ENCODE peak calls at places on chromosomes 2 and 18, in seven cellular contexts. D is H1; S is sigmoid colon; I is CD4-positive, alpha-beta memory T cell; T is colonic mucosa; E is lower lobe of right lung; Z is naive thymus-derived CD4-positive, alpha-beta T cell. O is an unnamed sample. For H3K4me1, the result is how much of the 10 kb centered on the place peaks cover.

GRCh38 chr2:69754633-69755032 is 12.7 kb downstream of the ANXA4 start:
- DNase-seq in S (no peak), D (no peak), Z (no peak), I (no peak), E (no peak), T (no peak), O (no peak)

GRCh38 chr18:50127516-50128229 is 67.3 kb downstream of the MYO5B start:
- DNase-seq in Z (no peak), E (no peak), T (peak), D (no peak), I (no peak), S (no peak), O (no peak)

GRCh38 chr18:68448736-68449135 is 266.2 kb downstream of the TMX3 start:
- DNase-seq in D (no peak), T (no peak), I (no peak), E (no peak), S (no peak), Z (no peak), O (no peak)

GRCh38 chr18:49967171-49967570 is 153.8 kb upstream of the ACAA2 start:
- DNase-seq in S (no peak), D (no peak), I (no peak), T (no peak), E (no peak), Z (no peak), O (no peak)

GRCh38 chr2:85583667-85584353 is 421 bp upstream of the VAMP5 start:
- DNase-seq in S (peak), T (no peak), Z (peak), E (no peak), D (no peak), I (peak), O (peak)

GRCh38 chr18:74342416-74343043 is 26.9 kb downstream of the C18orf63 start:
- DNase-seq in D (no peak), S (no peak), E (no peak), T (peak), I (peak), Z (peak), O (peak)

GRCh38 chr2:144364988-144365738 is 154.8 kb downstream of the ZEB2 start:
- DNase-seq in E (no peak), S (no peak), T (no peak), Z (no peak), I (no peak), D (no peak), O (no peak)

GRCh38 chr2:41785623-41786022 is 262.2 kb upstream of the PKDCC start:
- DNase-seq in T (no peak), I (no peak), Z (no peak), D (no peak), S (no peak), E (no peak), O (no peak)

GRCh38 chr2:189116984-189117383 is 62.6 kb downstream of the COL5A2 start:
- DNase-seq in D (no peak), I (no peak), S (no peak), E (no peak), T (no peak), Z (no peak), O (no peak)

GRCh38 chr2:47783491-47784330 is 766 bp downstream of the MSH6 start:
- DNase-seq in I (peak), T (peak), Z (peak), E (peak), D (peak), S (peak), O (peak)

GRCh38 chr2:72994282-72994990 is 77.1 kb downstream of the SFXN5 start:
- DNase-seq in T (no peak), Z (no peak), S (peak), D (no peak), E (no peak), I (no peak), O (no peak)

GRCh38 chr2:23685201-23685600 is 241.7 kb downstream of the ATAD2B start:
- DNase-seq in T (no peak), E (no peak), I (no peak), D (no peak), Z (no peak), S (no peak), O (no peak)

GRCh38 chr2:201699384-201699783 is 940 bp upstream of the MPP4 start:
- DNase-seq in Z (no peak), T (no peak), S (no peak), D (no peak), I (no peak), E (no peak), O (no peak)

GRCh38 chr2:221708916-221709315 is 136.8 kb upstream of the EPHA4 start:
- DNase-seq in S (no peak), E (no peak), Z (no peak), I (no peak), D (no peak), T (no peak), O (no peak)

GRCh38 chr18:24995056-24995455 is 356.9 kb downstream of the ZNF521 start:
- DNase-seq in E (no peak), D (no peak), Z (no peak), S (no peak), T (no peak), I (no peak), O (no peak)

GRCh38 chr2:20422679-20423271 is 24.1 kb upstream of the RHOB start:
- DNase-seq in S (peak), Z (no peak), E (no peak), T (peak), D (no peak), I (no peak), O (no peak)

GRCh38 chr18:13982136-13982535 is 66.8 kb upstream of the MC2R start:
- DNase-seq in I (no peak), E (no peak), Z (no peak), T (no peak), D (no peak), S (no peak), O (no peak)

GRCh38 chr18:4125246-4125938 is 329.7 kb downstream of the DLGAP1 start:
- DNase-seq in I (no peak), Z (no peak), D (no peak), E (no peak), S (no peak), T (no peak), O (no peak)

GRCh38 chr2:3759331-3759730 is 56.0 kb downstream of the DCDC2C start:
- DNase-seq in Z (no peak), I (no peak), E (no peak), T (no peak), S (peak), D (no peak), O (no peak)

GRCh38 chr2:67579207-67579606 is 182.1 kb downstream of the ETAA1 start:
- DNase-seq in S (no peak), I (no peak), T (no peak), E (no peak), D (no peak), Z (no peak), O (no peak)

GRCh38 chr2:190655113-190655512 is 6.2 kb downstream of the NAB1 start:
- DNase-seq in Z (no peak), I (no peak), E (no peak), S (no peak), T (no peak), D (no peak), O (no peak)

GRCh38 chr2:158922610-158923009 is 45.8 kb upstream of the TANC1 start:
- DNase-seq in Z (no peak), E (no peak), D (no peak), S (no peak), I (no peak), T (no peak), O (no peak)

GRCh38 chr18:10560457-10561045 is 34.7 kb downstream of the NAPG start:
- DNase-seq in E (peak), Z (peak), I (no peak), S (peak), D (peak), T (peak), O (peak)
- H3K4me3 ChIP-seq in E (peak), Z (no peak), I (no peak), S (peak), D (peak), T (no peak), O (no peak)

GRCh38 chr2:219388127-219388844 is 574 bp upstream of the DNPEP start:
- DNase-seq in T (peak), Z (peak), D (peak), E (peak), I (peak), S (peak), O (peak)

GRCh38 chr2:219385958-219386520 is 1.7 kb downstream of the DNPEP start:
- DNase-seq in S (no peak), T (no peak), Z (no peak), I (no peak), D (no peak), E (no peak), O (no peak)

GRCh38 chr2:219387284-219388126 is at the start of gene DNPEP:
- DNase-seq in Z (no peak), I (peak), D (no peak), E (peak), S (peak), T (peak), O (peak)

GRCh38 chr2:219386532-219387280 is 1.0 kb downstream of the DNPEP start:
- DNase-seq in S (no peak), I (no peak), E (peak), D (no peak), Z (peak), T (no peak), O (no peak)

GRCh38 chr2:219388845-219389156 is 1.1 kb upstream of the DNPEP start:
- DNase-seq in E (no peak), I (no peak), S (no peak), Z (no peak), T (no peak), D (no peak), O (no peak)
- H3K27ac ChIP-seq in E (peak), I (peak), S (peak), Z (peak), T (peak), D (no peak), O (peak)

GRCh38 chr18:37529296-37529695 is 36.3 kb downstream of the CELF4 start:
- DNase-seq in I (no peak), T (no peak), E (no peak), D (no peak), S (no peak), Z (no peak), O (no peak)
- H3K4me1 ChIP-seq in I (under half), T (under half), E (under half), D (under half), S (under half), Z (under half), O (under half)

GRCh38 chr2:171318463-171318934 is 115.3 kb downstream of the METTL8 start:
- DNase-seq in I (no peak), S (peak), D (no peak), E (no peak), T (no peak), Z (no peak), O (no peak)
- H3K4me3 ChIP-seq in I (no peak), S (no peak), D (peak), E (no peak), T (no peak), Z (no peak), O (peak)

GRCh38 chr2:120740765-120741513 is 5.3 kb downstream of the GLI2 start:
- DNase-seq in Z (no peak), D (no peak), T (peak), I (no peak), S (no peak), E (no peak), O (no peak)
- H3K27ac ChIP-seq in Z (no peak), D (peak), T (no peak), I (no peak), S (no peak), E (no peak), O (no peak)

GRCh38 chr2:10326151-10326616 is 23.5 kb downstream of the HPCAL1 start:
- DNase-seq in Z (no peak), T (no peak), S (no peak), D (no peak), E (no peak), I (no peak), O (no peak)
- H3K4me1 ChIP-seq in Z (under half), T (under half), S (under half), D (under half), E (half or more), I (half or more), O (half or more)

GRCh38 chr2:151824886-151825285 is 3.3 kb downstream of the ARL5A start:
- DNase-seq in D (no peak), S (no peak), T (no peak), I (no peak), Z (no peak), E (no peak), O (no peak)
- H3K4me3 ChIP-seq in D (no peak), S (no peak), T (no peak), I (no peak), Z (no peak), E (no peak), O (no peak)